ENCODE peak calls at places on chromosomes 13 and 19, in five cellular contexts. One of them, this sample, is unnamed.

GRCh38 chr19:13839193-13839937 is 37.6 kb upstream of the NANOS3 start:
- DNase-seq in H1: peak
- DNase-seq in SK-N-SH: peak
- DNase-seq in HCT116: no peak
- DNase-seq in K562: peak
- DNase-seq in this sample: no peak

GRCh38 chr13:46963874-46964273 is 67.0 kb upstream of the HTR2A start:
- DNase-seq in SK-N-SH: no peak
- DNase-seq in K562: no peak
- DNase-seq in H1: no peak
- DNase-seq in HCT116: no peak
- DNase-seq in this sample: no peak

GRCh38 chr13:48235814-48236135 is 2.8 kb downstream of the ITM2B start:
- DNase-seq in K562: no peak
- DNase-seq in SK-N-SH: no peak
- DNase-seq in HCT116: no peak
- DNase-seq in H1: no peak
- DNase-seq in this sample: no peak

GRCh38 chr19:37930416-37930815 is 23.4 kb downstream of the SIPA1L3 start:
- DNase-seq in HCT116: no peak
- DNase-seq in H1: no peak
- DNase-seq in K562: no peak
- DNase-seq in SK-N-SH: no peak
- DNase-seq in this sample: no peak

GRCh38 chr19:41620171-41620570 is 6.7 kb downstream of the CEACAM4 start:
- DNase-seq in K562: no peak
- DNase-seq in H1: no peak
- DNase-seq in SK-N-SH: no peak
- DNase-seq in HCT116: no peak
- DNase-seq in this sample: no peak

GRCh38 chr19:4844348-4845179 is 13.1 kb upstream of the TICAM1 start:
- DNase-seq in H1: no peak
- DNase-seq in HCT116: no peak
- DNase-seq in SK-N-SH: no peak
- DNase-seq in K562: no peak
- DNase-seq in this sample: no peak

GRCh38 chr13:99821741-99822140 is 149.8 kb downstream of the ZIC5 start:
- DNase-seq in HCT116: no peak
- DNase-seq in SK-N-SH: no peak
- DNase-seq in H1: no peak
- DNase-seq in K562: no peak
- DNase-seq in this sample: no peak

GRCh38 chr19:2191456-2191931 is 27.8 kb downstream of the DOT1L start:
- DNase-seq in K562: no peak
- DNase-seq in SK-N-SH: no peak
- DNase-seq in HCT116: no peak
- DNase-seq in H1: no peak
- DNase-seq in this sample: no peak

GRCh38 chr13:53131361-53131760 is 102.7 kb downstream of the OLFM4 start:
- DNase-seq in H1: no peak
- DNase-seq in K562: no peak
- DNase-seq in HCT116: no peak
- DNase-seq in SK-N-SH: no peak
- DNase-seq in this sample: no peak

GRCh38 chr19:13629687-13630357 is 123.5 kb upstream of the CACNA1A start:
- DNase-seq in H1: no peak
- DNase-seq in HCT116: no peak
- DNase-seq in K562: no peak
- DNase-seq in SK-N-SH: no peak
- DNase-seq in this sample: no peak

GRCh38 chr19:41298327-41298964 is 11.5 kb upstream of the CCDC97 start:
- DNase-seq in H1: no peak
- DNase-seq in HCT116: no peak
- DNase-seq in SK-N-SH: no peak
- DNase-seq in K562: no peak
- DNase-seq in this sample: peak

GRCh38 chr19:29766100-29766499 is 45.7 kb upstream of the CCNE1 start:
- DNase-seq in H1: no peak
- DNase-seq in SK-N-SH: no peak
- DNase-seq in HCT116: no peak
- DNase-seq in K562: no peak
- DNase-seq in this sample: no peak

GRCh38 chr19:1401138-1401888 is at the start of gene GAMT:
- DNase-seq in H1: no peak
- DNase-seq in K562: peak
- DNase-seq in HCT116: no peak
- DNase-seq in SK-N-SH: peak
- DNase-seq in this sample: no peak

GRCh38 chr19:11418518-11419506 is at the start of gene RGL3:
- DNase-seq in SK-N-SH: peak
- DNase-seq in H1: peak
- DNase-seq in K562: peak
- DNase-seq in HCT116: no peak
- DNase-seq in this sample: no peak

GRCh38 chr13:75458696-75459422 is 23.1 kb downstream of the TBC1D4 start:
- DNase-seq in H1: no peak
- DNase-seq in K562: no peak
- DNase-seq in HCT116: no peak
- DNase-seq in SK-N-SH: peak
- DNase-seq in this sample: no peak

GRCh38 chr13:29474991-29475390 is 120.5 kb downstream of the SLC7A1 start:
- DNase-seq in HCT116: no peak
- DNase-seq in SK-N-SH: no peak
- DNase-seq in H1: no peak
- DNase-seq in K562: no peak
- DNase-seq in this sample: no peak

GRCh38 chr19:49328741-49329140 is 3.8 kb upstream of the SLC6A16 start:
- DNase-seq in SK-N-SH: no peak
- DNase-seq in K562: no peak
- DNase-seq in H1: no peak
- DNase-seq in HCT116: no peak
- DNase-seq in this sample: no peak
- TF ChIP-seq YY1 in SK-N-SH: no peak
- TF ChIP-seq YY1 in K562: no peak
- TF ChIP-seq YY1 in H1: no peak
- TF ChIP-seq YY1 in HCT116: no peak
- TF ChIP-seq YY1 in this sample: no peak

GRCh38 chr19:35146746-35147466 is 3.9 kb downstream of the FXYD7 start:
- DNase-seq in H1: no peak
- DNase-seq in SK-N-SH: no peak
- DNase-seq in K562: no peak
- DNase-seq in HCT116: no peak
- DNase-seq in this sample: no peak

GRCh38 chr19:35153701-35154534 is 617 bp upstream of the FXYD5 start:
- DNase-seq in H1: peak
- DNase-seq in SK-N-SH: peak
- DNase-seq in K562: peak
- DNase-seq in HCT116: no peak
- DNase-seq in this sample: no peak

GRCh38 chr19:35151273-35152065 is 3.1 kb upstream of the FXYD5 start:
- DNase-seq in K562: no peak
- DNase-seq in HCT116: no peak
- DNase-seq in H1: no peak
- DNase-seq in SK-N-SH: no peak
- DNase-seq in this sample: no peak

GRCh38 chr19:35150445-35150844 is 4.1 kb upstream of the FXYD5 start:
- DNase-seq in H1: no peak
- DNase-seq in SK-N-SH: no peak
- DNase-seq in K562: no peak
- DNase-seq in HCT116: no peak
- DNase-seq in this sample: no peak

DNA sequence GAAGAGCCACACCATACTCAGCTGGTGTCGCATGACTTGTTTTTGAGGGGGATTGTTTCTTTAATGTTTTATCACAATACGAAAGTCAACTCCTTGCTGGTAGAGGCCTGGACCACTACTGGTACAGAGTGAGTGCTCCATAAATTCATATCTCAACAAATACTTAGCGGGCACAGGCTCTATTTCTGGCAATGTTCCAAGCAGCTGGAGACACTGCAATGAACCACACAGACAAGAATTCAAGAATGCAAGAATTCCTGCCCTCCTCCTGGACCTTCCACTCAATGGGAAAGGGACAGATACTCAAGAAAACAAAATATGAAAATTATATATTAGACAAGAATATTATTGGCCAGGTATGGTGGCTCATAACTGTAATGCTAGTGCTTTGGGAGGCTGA is 5.1 kb upstream of the FXYD5 start:
- DNase-seq in H1: no peak
- DNase-seq in K562: no peak
- DNase-seq in HCT116: no peak
- DNase-seq in SK-N-SH: no peak
- DNase-seq in this sample: no peak
- TF ChIP-seq YY1 in H1: no peak
- TF ChIP-seq YY1 in K562: no peak
- TF ChIP-seq YY1 in HCT116: no peak
- TF ChIP-seq YY1 in SK-N-SH: no peak
- TF ChIP-seq YY1 in this sample: no peak

GRCh38 chr19:35404879-35405622 is 34.2 kb downstream of the GPR42 start:
- DNase-seq in K562: peak
- DNase-seq in SK-N-SH: no peak
- DNase-seq in H1: no peak
- DNase-seq in HCT116: no peak
- DNase-seq in this sample: peak
- TF ChIP-seq YY1 in K562: no peak
- TF ChIP-seq YY1 in SK-N-SH: no peak
- TF ChIP-seq YY1 in H1: no peak
- TF ChIP-seq YY1 in HCT116: no peak
- TF ChIP-seq YY1 in this sample: no peak

GRCh38 chr13:37207646-37208045 is 102.2 kb upstream of the CSNK1A1L start:
- DNase-seq in SK-N-SH: no peak
- DNase-seq in HCT116: no peak
- DNase-seq in H1: no peak
- DNase-seq in K562: no peak
- DNase-seq in this sample: no peak

GRCh38 chr13:37216340-37216739 is 110.9 kb upstream of the CSNK1A1L start:
- DNase-seq in SK-N-SH: no peak
- DNase-seq in K562: no peak
- DNase-seq in HCT116: no peak
- DNase-seq in H1: no peak
- DNase-seq in this sample: no peak

GRCh38 chr13:37209621-37210020 is 104.2 kb upstream of the CSNK1A1L start:
- DNase-seq in K562: no peak
- DNase-seq in SK-N-SH: no peak
- DNase-seq in H1: no peak
- DNase-seq in HCT116: no peak
- DNase-seq in this sample: no peak

GRCh38 chr13:37208052-37208451 is 102.6 kb upstream of the CSNK1A1L start:
- DNase-seq in SK-N-SH: no peak
- DNase-seq in HCT116: no peak
- DNase-seq in H1: no peak
- DNase-seq in K562: no peak
- DNase-seq in this sample: no peak

DNA sequence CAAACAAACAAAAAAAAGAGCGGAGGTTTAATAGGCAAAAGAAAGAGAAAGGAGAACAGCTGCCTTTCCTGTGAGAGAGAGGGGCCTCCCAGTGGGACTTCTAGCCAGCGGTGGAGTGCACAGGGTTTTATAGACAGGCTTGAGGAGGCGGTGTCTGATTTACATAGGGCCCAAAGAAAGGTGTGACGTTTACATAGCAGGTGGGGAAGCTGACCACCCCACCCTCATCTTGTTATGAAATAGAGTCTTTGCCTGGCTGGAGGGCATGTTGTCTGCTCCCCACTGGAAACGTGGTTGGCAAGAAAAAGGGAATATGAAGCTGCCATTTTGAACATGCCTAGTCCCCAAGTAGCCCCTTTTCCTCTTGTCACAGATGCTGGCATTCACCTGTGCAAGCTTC is 106.1 kb upstream of the CSNK1A1L start:
- DNase-seq in HCT116: no peak
- DNase-seq in H1: no peak
- DNase-seq in K562: no peak
- DNase-seq in SK-N-SH: no peak
- DNase-seq in this sample: no peak
- TF ChIP-seq YY1 in HCT116: no peak
- TF ChIP-seq YY1 in H1: no peak
- TF ChIP-seq YY1 in K562: no peak
- TF ChIP-seq YY1 in SK-N-SH: no peak
- TF ChIP-seq YY1 in this sample: no peak